ENCODE peak calls at places on chromosomes 12 and 14, in eight cellular contexts. One of them, this sample, is unnamed. For H3K4me1, the result is how much of the 10 kb centered on the place peaks cover.

GRCh38 chr12:106753526-106753925 is 21.0 kb upstream of the RIC8B start:
- DNase-seq in testis: no peak
- DNase-seq in GM23338: no peak
- DNase-seq in colonic mucosa: no peak
- DNase-seq in heart right ventricle: no peak
- DNase-seq in left ventricle myocardium inferior: no peak
- DNase-seq in IMR-90: no peak
- DNase-seq in HepG2: no peak
- DNase-seq in this sample: no peak

GRCh38 chr14:71960620-71961353 is 28.6 kb downstream of the RGS6 start:
- DNase-seq in testis: no peak
- DNase-seq in GM23338: no peak
- DNase-seq in colonic mucosa: no peak
- DNase-seq in heart right ventricle: no peak
- DNase-seq in left ventricle myocardium inferior: no peak
- DNase-seq in IMR-90: no peak
- DNase-seq in HepG2: no peak
- DNase-seq in this sample: no peak

GRCh38 chr14:96052541-96053105 is 13.5 kb downstream of the C14orf132 start:
- DNase-seq in testis: no peak
- DNase-seq in GM23338: no peak
- DNase-seq in colonic mucosa: no peak
- DNase-seq in heart right ventricle: no peak
- DNase-seq in left ventricle myocardium inferior: no peak
- DNase-seq in IMR-90: peak
- DNase-seq in HepG2: no peak
- DNase-seq in this sample: no peak

GRCh38 chr12:118302053-118302452 is 70.7 kb downstream of the TAOK3 start:
- DNase-seq in testis: no peak
- DNase-seq in GM23338: no peak
- DNase-seq in colonic mucosa: no peak
- DNase-seq in heart right ventricle: no peak
- DNase-seq in left ventricle myocardium inferior: no peak
- DNase-seq in IMR-90: peak
- DNase-seq in HepG2: no peak
- DNase-seq in this sample: no peak

GRCh38 chr12:122856999-122857671 is 21.9 kb downstream of the HIP1R start:
- DNase-seq in testis: no peak
- DNase-seq in GM23338: no peak
- DNase-seq in colonic mucosa: no peak
- DNase-seq in heart right ventricle: no peak
- DNase-seq in left ventricle myocardium inferior: no peak
- DNase-seq in IMR-90: peak
- DNase-seq in HepG2: peak
- DNase-seq in this sample: no peak

GRCh38 chr12:109725321-109726105 is 11.9 kb downstream of the FAM222A start:
- DNase-seq in testis: no peak
- DNase-seq in GM23338: no peak
- DNase-seq in colonic mucosa: no peak
- DNase-seq in heart right ventricle: no peak
- DNase-seq in left ventricle myocardium inferior: no peak
- DNase-seq in IMR-90: no peak
- DNase-seq in HepG2: no peak
- DNase-seq in this sample: no peak

GRCh38 chr12:30000401-30000800 is 216.7 kb upstream of the TMTC1 start:
- DNase-seq in testis: no peak
- DNase-seq in GM23338: no peak
- DNase-seq in colonic mucosa: no peak
- DNase-seq in heart right ventricle: no peak
- DNase-seq in left ventricle myocardium inferior: no peak
- DNase-seq in IMR-90: no peak
- DNase-seq in HepG2: no peak
- DNase-seq in this sample: no peak

GRCh38 chr12:83474369-83474768 is 787.7 kb downstream of the TMTC2 start:
- DNase-seq in testis: no peak
- DNase-seq in GM23338: no peak
- DNase-seq in colonic mucosa: no peak
- DNase-seq in heart right ventricle: no peak
- DNase-seq in left ventricle myocardium inferior: no peak
- DNase-seq in IMR-90: no peak
- DNase-seq in HepG2: no peak
- DNase-seq in this sample: no peak

GRCh38 chr14:35814371-35815005 is 5.4 kb upstream of the RALGAPA1 start:
- DNase-seq in testis: peak
- DNase-seq in GM23338: peak
- DNase-seq in colonic mucosa: peak
- DNase-seq in heart right ventricle: peak
- DNase-seq in left ventricle myocardium inferior: no peak
- DNase-seq in IMR-90: peak
- DNase-seq in HepG2: peak
- DNase-seq in this sample: no peak

GRCh38 chr12:111093428-111094142 is 173.2 kb upstream of the MYL2 start:
- DNase-seq in testis: no peak
- DNase-seq in GM23338: no peak
- DNase-seq in colonic mucosa: no peak
- DNase-seq in heart right ventricle: no peak
- DNase-seq in left ventricle myocardium inferior: no peak
- DNase-seq in IMR-90: no peak
- DNase-seq in HepG2: no peak
- DNase-seq in this sample: no peak

GRCh38 chr14:52380294-52380693 is 66.2 kb downstream of the PTGER2 start:
- DNase-seq in testis: no peak
- DNase-seq in GM23338: no peak
- DNase-seq in colonic mucosa: no peak
- DNase-seq in heart right ventricle: no peak
- DNase-seq in left ventricle myocardium inferior: no peak
- DNase-seq in IMR-90: peak
- DNase-seq in HepG2: no peak
- DNase-seq in this sample: no peak

GRCh38 chr12:560666-561065 is 100.9 kb downstream of the B4GALNT3 start:
- DNase-seq in testis: no peak
- DNase-seq in GM23338: no peak
- DNase-seq in colonic mucosa: no peak
- DNase-seq in heart right ventricle: no peak
- DNase-seq in left ventricle myocardium inferior: no peak
- DNase-seq in IMR-90: no peak
- DNase-seq in HepG2: no peak
- DNase-seq in this sample: no peak

GRCh38 chr14:104442611-104443390 is 136.8 kb upstream of the C14orf180 start:
- DNase-seq in testis: no peak
- DNase-seq in GM23338: no peak
- DNase-seq in colonic mucosa: peak
- DNase-seq in heart right ventricle: no peak
- DNase-seq in left ventricle myocardium inferior: no peak
- DNase-seq in IMR-90: no peak
- DNase-seq in HepG2: no peak
- DNase-seq in this sample: no peak

GRCh38 chr14:102966681-102967505 is 44.4 kb downstream of the AMN start:
- DNase-seq in testis: no peak
- DNase-seq in GM23338: no peak
- DNase-seq in colonic mucosa: no peak
- DNase-seq in heart right ventricle: no peak
- DNase-seq in left ventricle myocardium inferior: no peak
- DNase-seq in IMR-90: no peak
- DNase-seq in HepG2: no peak
- DNase-seq in this sample: peak

GRCh38 chr12:123512838-123513665 is 20.5 kb downstream of the RILPL1 start:
- DNase-seq in testis: peak
- DNase-seq in GM23338: peak
- DNase-seq in colonic mucosa: no peak
- DNase-seq in heart right ventricle: no peak
- DNase-seq in left ventricle myocardium inferior: no peak
- DNase-seq in IMR-90: no peak
- DNase-seq in HepG2: no peak
- DNase-seq in this sample: no peak

GRCh38 chr12:74408601-74409166 is 129.0 kb upstream of the ATXN7L3B start:
- DNase-seq in testis: no peak
- DNase-seq in GM23338: peak
- DNase-seq in colonic mucosa: no peak
- DNase-seq in heart right ventricle: no peak
- DNase-seq in left ventricle myocardium inferior: no peak
- DNase-seq in IMR-90: no peak
- DNase-seq in HepG2: no peak
- DNase-seq in this sample: no peak

GRCh38 chr12:14393736-14394135 is 28.3 kb downstream of the ATF7IP start:
- DNase-seq in testis: no peak
- DNase-seq in GM23338: no peak
- DNase-seq in colonic mucosa: no peak
- DNase-seq in heart right ventricle: no peak
- DNase-seq in left ventricle myocardium inferior: no peak
- DNase-seq in IMR-90: peak
- DNase-seq in HepG2: no peak
- DNase-seq in this sample: no peak

GRCh38 chr12:52811191-52812072 is 2.5 kb downstream of the KRT4 start:
- DNase-seq in testis: no peak
- DNase-seq in GM23338: no peak
- DNase-seq in colonic mucosa: no peak
- DNase-seq in heart right ventricle: no peak
- DNase-seq in left ventricle myocardium inferior: no peak
- DNase-seq in IMR-90: no peak
- DNase-seq in HepG2: no peak
- DNase-seq in this sample: no peak

GRCh38 chr12:116156614-116157013 is 120.9 kb downstream of the MED13L start:
- DNase-seq in testis: no peak
- DNase-seq in GM23338: no peak
- DNase-seq in colonic mucosa: no peak
- DNase-seq in heart right ventricle: no peak
- DNase-seq in left ventricle myocardium inferior: no peak
- DNase-seq in IMR-90: no peak
- DNase-seq in HepG2: no peak
- DNase-seq in this sample: no peak
- H3K4me1 ChIP-seq in testis: under half
- H3K4me1 ChIP-seq in GM23338: half or more
- H3K4me1 ChIP-seq in colonic mucosa: under half
- H3K4me1 ChIP-seq in heart right ventricle: under half
- H3K4me1 ChIP-seq in left ventricle myocardium inferior: half or more
- H3K4me1 ChIP-seq in IMR-90: under half
- H3K4me1 ChIP-seq in HepG2: half or more
- H3K4me1 ChIP-seq in this sample: half or more

GRCh38 chr12:25264862-25265261 is 14.1 kb upstream of the KRAS start:
- DNase-seq in testis: no peak
- DNase-seq in GM23338: peak
- DNase-seq in colonic mucosa: no peak
- DNase-seq in heart right ventricle: no peak
- DNase-seq in left ventricle myocardium inferior: no peak
- DNase-seq in IMR-90: no peak
- DNase-seq in HepG2: no peak
- DNase-seq in this sample: no peak
- TF ChIP-seq CTCF in testis: no peak
- TF ChIP-seq CTCF in GM23338: no peak
- TF ChIP-seq CTCF in colonic mucosa: no peak
- TF ChIP-seq CTCF in heart right ventricle: no peak
- TF ChIP-seq CTCF in left ventricle myocardium inferior: no peak
- TF ChIP-seq CTCF in IMR-90: no peak
- TF ChIP-seq CTCF in HepG2: no peak
- TF ChIP-seq CTCF in this sample: no peak

DNA sequence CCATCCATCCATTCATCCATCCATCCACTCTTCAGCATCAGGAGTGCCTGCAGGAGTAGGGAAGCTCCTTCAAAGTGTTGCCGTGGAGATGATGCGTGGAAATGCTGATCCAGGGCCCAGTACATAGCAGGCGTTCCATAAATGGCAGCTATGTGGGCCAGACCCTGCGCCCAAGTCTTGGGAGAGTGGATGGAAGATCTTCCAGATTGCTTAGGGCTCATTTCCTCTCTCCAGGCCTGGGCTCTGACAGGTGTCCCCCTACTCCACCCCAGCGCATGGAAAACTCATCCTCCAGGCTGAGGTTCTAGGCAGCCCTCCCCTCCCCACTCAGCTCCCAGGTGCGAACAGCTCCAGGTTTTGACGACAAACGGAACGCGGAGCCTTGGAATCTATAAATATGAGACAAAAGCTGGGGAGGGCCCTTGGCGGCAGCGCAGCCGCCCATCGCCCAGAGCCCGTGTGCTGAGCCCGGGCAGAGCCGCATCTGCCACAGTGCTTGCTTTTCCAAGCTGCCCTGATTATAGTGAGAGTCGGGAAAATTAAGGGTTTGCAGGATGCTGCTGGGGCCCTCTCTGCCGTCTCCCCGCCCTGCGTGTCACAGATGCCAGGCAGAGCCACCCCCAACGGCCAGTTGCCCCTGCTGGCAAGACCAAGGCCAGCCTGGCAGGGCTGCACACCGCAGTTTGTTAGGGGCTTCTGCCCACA is 1.6 kb downstream of the BEGAIN start:
- DNase-seq in testis: no peak
- DNase-seq in GM23338: no peak
- DNase-seq in colonic mucosa: no peak
- DNase-seq in heart right ventricle: no peak
- DNase-seq in left ventricle myocardium inferior: peak
- DNase-seq in IMR-90: no peak
- DNase-seq in HepG2: no peak
- DNase-seq in this sample: no peak
- H3K4me3 ChIP-seq in testis: no peak
- H3K4me3 ChIP-seq in GM23338: no peak
- H3K4me3 ChIP-seq in colonic mucosa: no peak
- H3K4me3 ChIP-seq in heart right ventricle: no peak
- H3K4me3 ChIP-seq in left ventricle myocardium inferior: no peak
- H3K4me3 ChIP-seq in IMR-90: no peak
- H3K4me3 ChIP-seq in HepG2: no peak
- H3K4me3 ChIP-seq in this sample: no peak

GRCh38 chr12:90335561-90335960 is 619.4 kb downstream of the CCER1 start:
- DNase-seq in testis: no peak
- DNase-seq in GM23338: no peak
- DNase-seq in colonic mucosa: no peak
- DNase-seq in heart right ventricle: no peak
- DNase-seq in left ventricle myocardium inferior: no peak
- DNase-seq in IMR-90: no peak
- DNase-seq in HepG2: no peak
- DNase-seq in this sample: no peak

GRCh38 chr12:90333939-90334338 is 621.0 kb downstream of the CCER1 start:
- DNase-seq in testis: no peak
- DNase-seq in GM23338: no peak
- DNase-seq in colonic mucosa: no peak
- DNase-seq in heart right ventricle: no peak
- DNase-seq in left ventricle myocardium inferior: no peak
- DNase-seq in IMR-90: peak
- DNase-seq in HepG2: no peak
- DNase-seq in this sample: no peak

GRCh38 chr12:90331262-90331661 is 622.6 kb upstream of the ATP2B1 start:
- DNase-seq in testis: no peak
- DNase-seq in GM23338: no peak
- DNase-seq in colonic mucosa: no peak
- DNase-seq in heart right ventricle: no peak
- DNase-seq in left ventricle myocardium inferior: peak
- DNase-seq in IMR-90: no peak
- DNase-seq in HepG2: no peak
- DNase-seq in this sample: no peak

GRCh38 chr12:90331821-90332220 is 623.2 kb downstream of the CCER1 start:
- DNase-seq in testis: no peak
- DNase-seq in GM23338: no peak
- DNase-seq in colonic mucosa: no peak
- DNase-seq in heart right ventricle: no peak
- DNase-seq in left ventricle myocardium inferior: no peak
- DNase-seq in IMR-90: no peak
- DNase-seq in HepG2: no peak
- DNase-seq in this sample: no peak

DNA sequence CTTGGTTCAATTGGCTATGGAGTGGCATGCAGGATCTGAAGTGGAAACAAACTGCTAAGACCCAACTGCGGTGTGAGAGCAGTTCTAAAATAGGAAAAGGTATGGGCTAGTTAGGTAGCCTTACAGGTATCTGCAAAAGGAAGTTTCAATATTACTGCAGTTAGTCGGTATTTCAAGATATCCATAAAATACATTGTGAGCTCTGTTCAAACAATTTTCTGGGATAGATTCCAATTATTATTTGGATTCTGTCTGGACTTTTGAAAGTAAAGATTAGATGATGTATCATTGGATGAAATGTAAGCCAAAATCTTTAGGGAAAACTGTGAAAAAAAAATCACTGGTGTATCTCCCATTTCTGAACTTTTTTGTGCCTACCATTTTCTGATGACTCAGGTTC is 621.6 kb downstream of the CCER1 start:
- DNase-seq in testis: no peak
- DNase-seq in GM23338: no peak
- DNase-seq in colonic mucosa: no peak
- DNase-seq in heart right ventricle: no peak
- DNase-seq in left ventricle myocardium inferior: no peak
- DNase-seq in IMR-90: no peak
- DNase-seq in HepG2: no peak
- DNase-seq in this sample: no peak
- H3K4me1 ChIP-seq in testis: under half
- H3K4me1 ChIP-seq in GM23338: under half
- H3K4me1 ChIP-seq in colonic mucosa: under half
- H3K4me1 ChIP-seq in heart right ventricle: under half
- H3K4me1 ChIP-seq in left ventricle myocardium inferior: under half
- H3K4me1 ChIP-seq in IMR-90: under half
- H3K4me1 ChIP-seq in HepG2: under half
- H3K4me1 ChIP-seq in this sample: under half